ENCODE peak calls at places on chromosomes 4 and X, in five cellular contexts. One of them, this sample, is unnamed.

GRCh38 chr4:159250751-159251325 is 148.0 kb downstream of the RAPGEF2 start:
- DNase-seq in PC-3: no peak
- DNase-seq in right atrium auricular region: no peak
- DNase-seq in cardiac muscle cell: no peak
- DNase-seq in CD8-positive, alpha-beta T cell: no peak
- DNase-seq in this sample: no peak

GRCh38 chr4:185779520-185779919 is 32.5 kb downstream of the SORBS2 start:
- DNase-seq in PC-3: peak; percentile 54
- DNase-seq in right atrium auricular region: no peak
- DNase-seq in cardiac muscle cell: no peak
- DNase-seq in CD8-positive, alpha-beta T cell: no peak
- DNase-seq in this sample: no peak

GRCh38 chrX:11632732-11633131 is 33.0 kb downstream of the ARHGAP6 start:
- DNase-seq in PC-3: no peak
- DNase-seq in right atrium auricular region: no peak
- DNase-seq in cardiac muscle cell: no peak
- DNase-seq in CD8-positive, alpha-beta T cell: no peak
- DNase-seq in this sample: no peak

GRCh38 chr4:121711263-121712000 is 14.7 kb upstream of the ANXA5 start:
- DNase-seq in PC-3: peak; percentile 93
- DNase-seq in right atrium auricular region: peak; percentile 93
- DNase-seq in cardiac muscle cell: peak; percentile 72
- DNase-seq in CD8-positive, alpha-beta T cell: no peak
- DNase-seq in this sample: peak; percentile 74

GRCh38 chr4:142406917-142407501 is 439.1 kb downstream of the INPP4B start:
- DNase-seq in PC-3: peak; percentile 63
- DNase-seq in right atrium auricular region: no peak
- DNase-seq in cardiac muscle cell: no peak
- DNase-seq in CD8-positive, alpha-beta T cell: no peak
- DNase-seq in this sample: no peak

GRCh38 chr4:40038972-40039371 is 17.7 kb upstream of the N4BP2 start:
- DNase-seq in PC-3: peak; percentile 65
- DNase-seq in right atrium auricular region: no peak
- DNase-seq in cardiac muscle cell: no peak
- DNase-seq in CD8-positive, alpha-beta T cell: no peak
- DNase-seq in this sample: no peak

GRCh38 chr4:99832854-99833253 is 16.2 kb downstream of the DAPP1 start:
- DNase-seq in PC-3: no peak
- DNase-seq in right atrium auricular region: no peak
- DNase-seq in cardiac muscle cell: no peak
- DNase-seq in CD8-positive, alpha-beta T cell: no peak
- DNase-seq in this sample: no peak

GRCh38 chrX:46978341-46979291 is 66.4 kb downstream of the JADE3 start:
- DNase-seq in PC-3: peak; percentile 84
- DNase-seq in right atrium auricular region: peak; percentile 69
- DNase-seq in cardiac muscle cell: peak; percentile 54
- DNase-seq in CD8-positive, alpha-beta T cell: peak; percentile 54
- DNase-seq in this sample: peak; percentile 57

GRCh38 chr4:161704653-161705052 is 459.1 kb downstream of the FSTL5 start:
- DNase-seq in PC-3: no peak
- DNase-seq in right atrium auricular region: no peak
- DNase-seq in cardiac muscle cell: no peak
- DNase-seq in CD8-positive, alpha-beta T cell: no peak
- DNase-seq in this sample: no peak

GRCh38 chrX:151680805-151681204 is 14.5 kb upstream of the PRRG3 start:
- DNase-seq in PC-3: peak; percentile 68
- DNase-seq in right atrium auricular region: no peak
- DNase-seq in cardiac muscle cell: peak; percentile 60
- DNase-seq in CD8-positive, alpha-beta T cell: peak; percentile 29
- DNase-seq in this sample: no peak

GRCh38 chr4:181219783-181220416 is 1023.3 kb upstream of the TENM3 start:
- DNase-seq in PC-3: peak; percentile 20
- DNase-seq in right atrium auricular region: no peak
- DNase-seq in cardiac muscle cell: no peak
- DNase-seq in CD8-positive, alpha-beta T cell: no peak
- DNase-seq in this sample: no peak

GRCh38 chrX:41596586-41596985 is 92.2 kb upstream of the GPR34 start:
- DNase-seq in PC-3: no peak
- DNase-seq in right atrium auricular region: no peak
- DNase-seq in cardiac muscle cell: no peak
- DNase-seq in CD8-positive, alpha-beta T cell: no peak
- DNase-seq in this sample: no peak

GRCh38 chrX:24241822-24242648 is 71.8 kb downstream of the SUPT20HL2 start:
- DNase-seq in PC-3: peak; percentile 49
- DNase-seq in right atrium auricular region: no peak
- DNase-seq in cardiac muscle cell: peak; percentile 60
- DNase-seq in CD8-positive, alpha-beta T cell: no peak
- DNase-seq in this sample: no peak

GRCh38 chrX:139739138-139739537 is 31.2 kb upstream of the MCF2 start:
- DNase-seq in PC-3: peak; percentile 83
- DNase-seq in right atrium auricular region: no peak
- DNase-seq in cardiac muscle cell: no peak
- DNase-seq in CD8-positive, alpha-beta T cell: peak; percentile 22
- DNase-seq in this sample: no peak

GRCh38 chr4:25131925-25132324 is 28.3 kb downstream of the SEPSECS start:
- DNase-seq in PC-3: no peak
- DNase-seq in right atrium auricular region: no peak
- DNase-seq in cardiac muscle cell: no peak
- DNase-seq in CD8-positive, alpha-beta T cell: no peak
- DNase-seq in this sample: no peak

GRCh38 chr4:150579591-150580234 is 2.2 kb upstream of the MAB21L2 start:
- DNase-seq in PC-3: no peak
- DNase-seq in right atrium auricular region: no peak
- DNase-seq in cardiac muscle cell: peak; percentile 65
- DNase-seq in CD8-positive, alpha-beta T cell: no peak
- DNase-seq in this sample: no peak

GRCh38 chr4:47876310-47876709 is 38.1 kb downstream of the NFXL1 start:
- DNase-seq in PC-3: no peak
- DNase-seq in right atrium auricular region: no peak
- DNase-seq in cardiac muscle cell: no peak
- DNase-seq in CD8-positive, alpha-beta T cell: no peak
- DNase-seq in this sample: no peak

GRCh38 chrX:76148753-76149152 is 24.1 kb upstream of the PBDC1 start:
- DNase-seq in PC-3: peak; percentile 60
- DNase-seq in right atrium auricular region: no peak
- DNase-seq in cardiac muscle cell: peak; percentile 26
- DNase-seq in CD8-positive, alpha-beta T cell: peak; percentile 67
- DNase-seq in this sample: no peak

GRCh38 chr4:144709159-144709558 is 63.2 kb downstream of the HHIP start:
- DNase-seq in PC-3: peak; percentile 65
- DNase-seq in right atrium auricular region: no peak
- DNase-seq in cardiac muscle cell: no peak
- DNase-seq in CD8-positive, alpha-beta T cell: no peak
- DNase-seq in this sample: no peak

GRCh38 chr4:186912606-186913005 is 188.9 kb upstream of the FAT1 start:
- DNase-seq in PC-3: no peak
- DNase-seq in right atrium auricular region: no peak
- DNase-seq in cardiac muscle cell: no peak
- DNase-seq in CD8-positive, alpha-beta T cell: no peak
- DNase-seq in this sample: no peak

GRCh38 chr4:134470544-134470943 is 269.0 kb upstream of the PABPC4L start:
- DNase-seq in PC-3: peak; percentile 34
- DNase-seq in right atrium auricular region: no peak
- DNase-seq in cardiac muscle cell: peak; percentile 33
- DNase-seq in CD8-positive, alpha-beta T cell: no peak
- DNase-seq in this sample: no peak

GRCh38 chr4:2244947-2245786 is 3.2 kb upstream of the HAUS3 start:
- DNase-seq in PC-3: no peak
- DNase-seq in right atrium auricular region: peak; percentile 58
- DNase-seq in cardiac muscle cell: no peak
- DNase-seq in CD8-positive, alpha-beta T cell: no peak
- DNase-seq in this sample: no peak

GRCh38 chrX:74534569-74535038 is 79.8 kb downstream of the RLIM start:
- DNase-seq in PC-3: no peak
- DNase-seq in right atrium auricular region: no peak
- DNase-seq in cardiac muscle cell: no peak
- DNase-seq in CD8-positive, alpha-beta T cell: no peak
- DNase-seq in this sample: no peak

GRCh38 chrX:99719140-99719539 is 690.9 kb downstream of the PCDH19 start:
- DNase-seq in PC-3: no peak
- DNase-seq in right atrium auricular region: no peak
- DNase-seq in cardiac muscle cell: no peak
- DNase-seq in CD8-positive, alpha-beta T cell: no peak
- DNase-seq in this sample: no peak

GRCh38 chr4:39563448-39563847 is 36.2 kb upstream of the UGDH start:
- DNase-seq in PC-3: no peak
- DNase-seq in right atrium auricular region: no peak
- DNase-seq in cardiac muscle cell: no peak
- DNase-seq in CD8-positive, alpha-beta T cell: no peak
- DNase-seq in this sample: no peak

DNA sequence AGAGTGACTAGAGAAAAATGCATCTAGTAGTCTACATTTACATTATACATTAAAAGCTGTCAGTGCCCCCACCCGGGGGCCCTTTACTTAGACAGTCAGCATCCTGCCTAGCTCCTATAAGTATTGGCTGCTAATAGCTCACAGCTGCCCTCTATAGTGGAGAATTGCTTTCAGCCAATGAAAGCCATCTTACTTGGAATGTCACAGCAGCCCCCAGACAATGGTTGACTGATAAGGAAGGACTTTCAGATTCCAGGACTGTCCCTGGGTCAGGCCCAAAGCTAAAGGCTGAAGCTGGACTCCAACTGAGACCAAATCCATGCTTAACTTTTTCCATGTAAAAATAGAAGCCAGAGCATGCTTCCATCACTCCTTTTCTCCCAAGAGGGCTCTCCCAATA is 196.9 kb downstream of the ANKRD50 start:
- DNase-seq in PC-3: no peak
- DNase-seq in right atrium auricular region: no peak
- DNase-seq in cardiac muscle cell: no peak
- DNase-seq in CD8-positive, alpha-beta T cell: no peak
- DNase-seq in this sample: no peak
- TF ChIP-seq CTCF in PC-3: no peak
- TF ChIP-seq CTCF in right atrium auricular region: no peak
- TF ChIP-seq CTCF in cardiac muscle cell: no peak
- TF ChIP-seq CTCF in CD8-positive, alpha-beta T cell: no peak
- TF ChIP-seq CTCF in this sample: no peak

GRCh38 chrX:4550018-4550417 is 836.6 kb upstream of the PRKX start:
- DNase-seq in PC-3: peak; percentile 47
- DNase-seq in right atrium auricular region: no peak
- DNase-seq in cardiac muscle cell: peak; percentile 30
- DNase-seq in CD8-positive, alpha-beta T cell: no peak
- DNase-seq in this sample: no peak
- TF ChIP-seq CTCF in PC-3: peak; percentile 55
- TF ChIP-seq CTCF in right atrium auricular region: no peak
- TF ChIP-seq CTCF in cardiac muscle cell: no peak
- TF ChIP-seq CTCF in CD8-positive, alpha-beta T cell: no peak
- TF ChIP-seq CTCF in this sample: no peak

GRCh38 chr4:119493419-119493818 is 135.2 kb downstream of the PDE5A start:
- DNase-seq in PC-3: peak; percentile 25
- DNase-seq in right atrium auricular region: no peak
- DNase-seq in cardiac muscle cell: no peak
- DNase-seq in CD8-positive, alpha-beta T cell: no peak
- DNase-seq in this sample: no peak

GRCh38 chr4:119489305-119489704 is 139.3 kb downstream of the PDE5A start:
- DNase-seq in PC-3: no peak
- DNase-seq in right atrium auricular region: no peak
- DNase-seq in cardiac muscle cell: no peak
- DNase-seq in CD8-positive, alpha-beta T cell: no peak
- DNase-seq in this sample: no peak

DNA sequence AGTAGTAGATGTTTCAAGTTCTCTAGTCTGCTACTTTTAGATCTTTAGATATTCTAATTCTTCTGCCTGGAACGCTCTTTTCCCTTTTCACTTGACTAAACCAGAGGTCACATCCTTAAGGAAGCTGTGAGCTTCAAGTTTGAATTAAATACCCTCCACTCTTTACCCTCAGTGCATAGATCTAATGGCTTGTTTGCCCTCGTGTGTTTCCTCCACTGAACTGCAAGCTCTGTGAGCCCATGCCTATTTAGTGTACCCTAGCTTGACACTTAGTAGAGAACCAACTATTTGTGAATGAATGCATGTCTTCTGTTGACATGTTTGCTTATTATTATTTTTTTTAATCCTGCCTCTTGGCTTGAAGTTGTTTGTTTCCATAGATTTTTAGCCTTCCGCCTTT is 138.3 kb downstream of the PDE5A start:
- DNase-seq in PC-3: peak; percentile 32
- DNase-seq in right atrium auricular region: no peak
- DNase-seq in cardiac muscle cell: peak; percentile 27
- DNase-seq in CD8-positive, alpha-beta T cell: no peak
- DNase-seq in this sample: no peak
- TF ChIP-seq CTCF in PC-3: peak; percentile 32
- TF ChIP-seq CTCF in right atrium auricular region: peak; percentile 21
- TF ChIP-seq CTCF in cardiac muscle cell: peak; percentile 24
- TF ChIP-seq CTCF in CD8-positive, alpha-beta T cell: no peak
- TF ChIP-seq CTCF in this sample: no peak

DNA sequence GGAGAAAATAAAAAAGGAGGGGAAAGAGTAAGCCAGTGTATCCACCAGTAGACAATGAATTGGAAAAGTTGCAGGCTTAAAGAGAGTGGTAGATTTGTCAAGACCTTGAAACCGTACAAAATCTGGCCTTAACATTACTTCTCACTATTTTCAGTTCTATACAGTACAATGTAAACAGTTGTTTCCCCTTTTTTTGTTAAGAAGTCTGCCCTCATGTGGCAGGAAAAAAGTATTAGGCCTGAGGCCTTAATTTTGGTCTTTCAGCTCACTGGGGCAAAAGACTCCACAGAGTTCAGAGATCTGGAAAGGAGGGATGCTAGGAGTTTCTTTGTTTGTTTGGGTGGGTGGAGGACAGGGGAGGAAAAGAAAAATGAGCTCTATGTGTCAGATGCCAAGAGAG is 92.8 kb upstream of the CCDC160 start:
- DNase-seq in PC-3: peak; percentile 51
- DNase-seq in right atrium auricular region: no peak
- DNase-seq in cardiac muscle cell: peak; percentile 28
- DNase-seq in CD8-positive, alpha-beta T cell: no peak
- DNase-seq in this sample: no peak
- TF ChIP-seq CTCF in PC-3: peak; percentile 63
- TF ChIP-seq CTCF in right atrium auricular region: no peak
- TF ChIP-seq CTCF in cardiac muscle cell: peak; percentile 37
- TF ChIP-seq CTCF in CD8-positive, alpha-beta T cell: no peak
- TF ChIP-seq CTCF in this sample: peak; percentile 30

DNA sequence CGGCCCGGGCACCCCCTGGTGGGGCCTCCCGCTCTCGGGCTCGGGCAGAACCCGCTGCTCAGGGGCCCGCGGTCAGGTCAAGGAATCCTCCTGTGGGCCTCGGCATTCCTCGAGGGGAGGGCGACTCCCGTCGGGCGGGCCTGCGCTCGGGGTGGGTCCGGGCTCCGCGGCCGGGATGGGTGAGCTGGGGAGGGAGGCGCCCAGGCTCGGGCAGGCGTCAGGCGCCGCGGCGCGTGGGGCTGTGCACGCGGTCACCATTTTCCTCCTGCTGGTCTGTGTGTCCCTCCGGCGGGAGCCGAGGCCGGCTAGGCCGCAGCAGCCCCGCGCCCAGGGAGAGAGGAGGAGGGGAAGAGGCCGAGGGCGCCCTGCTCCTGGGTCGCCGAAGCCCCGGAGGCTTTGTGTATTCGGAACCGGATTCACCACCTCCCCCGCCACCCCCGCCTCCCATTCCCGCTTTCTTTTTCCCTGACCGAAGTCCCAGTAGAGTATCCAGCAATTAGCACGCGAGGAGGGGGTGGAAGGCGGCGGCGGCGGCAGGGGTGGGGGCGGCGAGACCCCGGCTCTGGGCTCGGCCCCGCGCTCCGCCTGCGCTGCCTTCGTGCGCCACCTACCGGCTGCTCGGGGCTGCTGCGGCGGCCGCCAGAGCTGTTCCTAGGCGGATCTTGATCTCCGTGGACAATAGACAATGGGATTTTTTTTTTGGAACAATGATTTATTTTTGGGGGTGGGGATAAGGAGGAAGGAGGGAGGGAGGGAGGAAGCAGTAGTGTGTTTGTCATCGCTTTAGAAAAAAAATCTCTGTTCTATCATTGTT is 99.0 kb upstream of the MAML3 start:
- DNase-seq in PC-3: peak; percentile 78
- DNase-seq in right atrium auricular region: no peak
- DNase-seq in cardiac muscle cell: peak; percentile 84
- DNase-seq in CD8-positive, alpha-beta T cell: peak; percentile 49
- DNase-seq in this sample: no peak
- TF ChIP-seq CTCF in PC-3: peak; percentile 79
- TF ChIP-seq CTCF in right atrium auricular region: peak; percentile 97
- TF ChIP-seq CTCF in cardiac muscle cell: peak; percentile 68
- TF ChIP-seq CTCF in CD8-positive, alpha-beta T cell: peak; percentile 91
- TF ChIP-seq CTCF in this sample: peak; percentile 98